ENCODE peak calls at places on chromosomes 5 and 9, in seven cellular contexts. E, L, V, T, N, P and A are unnamed samples.

GRCh38 chr9:5557606-5558587 is 47.6 kb downstream of the PDCD1LG2 start:
- DNase-seq in E (peak), L (peak), V (no peak), T (no peak), N (no peak), P (peak), A (no peak)

GRCh38 chr9:72362680-72363139 is 2.3 kb downstream of the ZFAND5 start:
- DNase-seq in E (no peak), L (peak), V (peak), T (peak), N (no peak), P (peak), A (no peak)

GRCh38 chr5:124902097-124902821 is 155.8 kb upstream of the ZNF608 start:
- DNase-seq in E (no peak), L (no peak), V (peak), T (peak), N (peak), P (peak), A (peak)

GRCh38 chr9:93996367-93996766 is 41.2 kb upstream of the BARX1 start:
- DNase-seq in E (no peak), L (no peak), V (no peak), T (no peak), N (no peak), P (no peak), A (no peak)

GRCh38 chr9:130938184-130938651 is 829 bp downstream of the FIBCD1 start:
- DNase-seq in E (no peak), L (no peak), V (no peak), T (no peak), N (no peak), P (no peak), A (no peak)

GRCh38 chr5:43065384-43066230 is 25.5 kb upstream of the ANXA2R start:
- DNase-seq in E (no peak), L (peak), V (peak), T (no peak), N (no peak), P (no peak), A (peak)

GRCh38 chr5:110769282-110769681 is 30.5 kb downstream of the SLC25A46 start:
- DNase-seq in E (no peak), L (no peak), V (peak), T (no peak), N (peak), P (no peak), A (no peak)

GRCh38 chr5:108344103-108344822 is 37.6 kb downstream of the FBXL17 start:
- DNase-seq in E (no peak), L (no peak), V (no peak), T (no peak), N (no peak), P (no peak), A (no peak)

GRCh38 chr5:84242286-84242685 is 142.4 kb downstream of the EDIL3 start:
- DNase-seq in E (no peak), L (no peak), V (peak), T (no peak), N (no peak), P (no peak), A (no peak)

GRCh38 chr9:6417186-6417585 is 4.2 kb downstream of the UHRF2 start:
- DNase-seq in E (no peak), L (no peak), V (peak), T (no peak), N (no peak), P (no peak), A (no peak)

GRCh38 chr5:146130440-146131045 is 25.2 kb upstream of the PLAC8L1 start:
- DNase-seq in E (no peak), L (no peak), V (peak), T (peak), N (no peak), P (no peak), A (no peak)

GRCh38 chr9:25421560-25421959 is 256.7 kb downstream of the TUSC1 start:
- DNase-seq in E (no peak), L (no peak), V (no peak), T (no peak), N (no peak), P (no peak), A (no peak)

GRCh38 chr5:138646671-138647070 is 71.5 kb upstream of the HSPA9 start:
- DNase-seq in E (no peak), L (no peak), V (no peak), T (no peak), N (no peak), P (no peak), A (no peak)

GRCh38 chr5:103674739-103675138 is 112.2 kb upstream of the NUDT12 start:
- DNase-seq in E (no peak), L (no peak), V (peak), T (no peak), N (no peak), P (no peak), A (no peak)

GRCh38 chr5:62585751-62586150 is 7.1 kb downstream of the LRRC70 start:
- DNase-seq in E (no peak), L (no peak), V (peak), T (no peak), N (no peak), P (no peak), A (no peak)

GRCh38 chr9:33458444-33458843 is 11.1 kb upstream of the AQP3 start:
- DNase-seq in E (peak), L (peak), V (peak), T (no peak), N (no peak), P (no peak), A (no peak)

GRCh38 chr5:133117930-133118445 is 66.2 kb downstream of the HSPA4 start:
- DNase-seq in E (no peak), L (no peak), V (no peak), T (no peak), N (no peak), P (no peak), A (no peak)

GRCh38 chr5:10489810-10490426 is 48.2 kb downstream of the ROPN1L start:
- DNase-seq in E (no peak), L (no peak), V (peak), T (no peak), N (no peak), P (peak), A (peak)

GRCh38 chr9:125544988-125545651 is 161.9 kb downstream of the MAPKAP1 start:
- DNase-seq in E (no peak), L (no peak), V (peak), T (no peak), N (peak), P (no peak), A (no peak)

GRCh38 chr5:169006206-169006605 is 294.7 kb downstream of the SLIT3 start:
- DNase-seq in E (no peak), L (no peak), V (no peak), T (no peak), N (no peak), P (no peak), A (no peak)

GRCh38 chr9:34371886-34372597 is 4.7 kb downstream of the MYORG start:
- DNase-seq in E (no peak), L (no peak), V (no peak), T (no peak), N (no peak), P (no peak), A (no peak)

GRCh38 chr5:6899215-6899614 is 186.0 kb downstream of the TENT4A start:
- DNase-seq in E (no peak), L (no peak), V (no peak), T (no peak), N (no peak), P (no peak), A (no peak)

GRCh38 chr9:115396071-115396529 is 278.1 kb upstream of the TNC start:
- DNase-seq in E (no peak), L (no peak), V (peak), T (no peak), N (no peak), P (no peak), A (no peak)

GRCh38 chr9:20569525-20569924 is 52.8 kb downstream of the MLLT3 start:
- DNase-seq in E (no peak), L (no peak), V (no peak), T (no peak), N (no peak), P (no peak), A (no peak)

GRCh38 chr5:35709688-35710087 is 92.0 kb downstream of the SPEF2 start:
- DNase-seq in E (no peak), L (no peak), V (no peak), T (no peak), N (no peak), P (no peak), A (no peak)

GRCh38 chr9:34163439-34163838 is 15.4 kb upstream of the UBAP1 start:
- DNase-seq in E (no peak), L (no peak), V (peak), T (no peak), N (no peak), P (no peak), A (no peak)

GRCh38 chr9:16705121-16705604 is 165.3 kb downstream of the BNC2 start:
- DNase-seq in E (no peak), L (no peak), V (peak), T (no peak), N (peak), P (no peak), A (no peak)

GRCh38 chr5:137667341-137667740 is 68.5 kb downstream of the KLHL3 start:
- DNase-seq in E (no peak), L (no peak), V (peak), T (no peak), N (no peak), P (no peak), A (no peak)